ENCODE peak calls at places on chromosome 7, in four cellular contexts. One of them, this sample, is unnamed.

GRCh38 chr7:100837099-100837836 is 9.9 kb upstream of the EPHB4 start:
- DNase-seq in adipocyte: peak
- DNase-seq in naive thymus-derived CD4-positive, alpha-beta T cell: peak
- DNase-seq in small intestine: peak
- DNase-seq in this sample: no peak

GRCh38 chr7:80896856-80897598 is 21.8 kb downstream of the SEMA3C start:
- DNase-seq in naive thymus-derived CD4-positive, alpha-beta T cell: no peak
- DNase-seq in small intestine: no peak
- DNase-seq in adipocyte: no peak
- DNase-seq in this sample: no peak

GRCh38 chr7:94997547-94997946 is 90.2 kb downstream of the PPP1R9A start:
- DNase-seq in small intestine: no peak
- DNase-seq in adipocyte: no peak
- DNase-seq in naive thymus-derived CD4-positive, alpha-beta T cell: no peak
- DNase-seq in this sample: no peak

GRCh38 chr7:40824461-40824860 is 689.7 kb downstream of the SUGCT start:
- DNase-seq in naive thymus-derived CD4-positive, alpha-beta T cell: no peak
- DNase-seq in adipocyte: no peak
- DNase-seq in small intestine: no peak
- DNase-seq in this sample: no peak

GRCh38 chr7:94222516-94222915 is 172.2 kb upstream of the COL1A2 start:
- DNase-seq in small intestine: no peak
- DNase-seq in naive thymus-derived CD4-positive, alpha-beta T cell: no peak
- DNase-seq in adipocyte: peak
- DNase-seq in this sample: no peak

GRCh38 chr7:111098011-111098925 is 7.3 kb downstream of the LRRN3 start:
- DNase-seq in small intestine: peak
- DNase-seq in adipocyte: peak
- DNase-seq in naive thymus-derived CD4-positive, alpha-beta T cell: peak
- DNase-seq in this sample: peak

GRCh38 chr7:98836811-98837631 is 32.8 kb downstream of the TMEM130 start:
- DNase-seq in small intestine: peak
- DNase-seq in naive thymus-derived CD4-positive, alpha-beta T cell: no peak
- DNase-seq in adipocyte: peak
- DNase-seq in this sample: no peak

GRCh38 chr7:37683263-37684120 is at the start of gene GPR141:
- DNase-seq in adipocyte: no peak
- DNase-seq in naive thymus-derived CD4-positive, alpha-beta T cell: no peak
- DNase-seq in small intestine: no peak
- DNase-seq in this sample: no peak

GRCh38 chr7:35752727-35753126 is 48.1 kb upstream of the SEPTIN7 start:
- DNase-seq in adipocyte: no peak
- DNase-seq in small intestine: no peak
- DNase-seq in naive thymus-derived CD4-positive, alpha-beta T cell: no peak
- DNase-seq in this sample: no peak

GRCh38 chr7:36110584-36110983 is 42.5 kb upstream of the EEPD1 start:
- DNase-seq in small intestine: no peak
- DNase-seq in adipocyte: no peak
- DNase-seq in naive thymus-derived CD4-positive, alpha-beta T cell: no peak
- DNase-seq in this sample: peak

GRCh38 chr7:51223505-51223904 is 93.1 kb downstream of the COBL start:
- DNase-seq in small intestine: no peak
- DNase-seq in naive thymus-derived CD4-positive, alpha-beta T cell: no peak
- DNase-seq in adipocyte: no peak
- DNase-seq in this sample: no peak

GRCh38 chr7:114818501-114818900 is 103.4 kb upstream of the MDFIC start:
- DNase-seq in adipocyte: no peak
- DNase-seq in naive thymus-derived CD4-positive, alpha-beta T cell: no peak
- DNase-seq in small intestine: no peak
- DNase-seq in this sample: no peak

GRCh38 chr7:50782376-50783208 is at the start of gene GRB10:
- DNase-seq in small intestine: no peak
- DNase-seq in naive thymus-derived CD4-positive, alpha-beta T cell: no peak
- DNase-seq in adipocyte: peak
- DNase-seq in this sample: no peak

GRCh38 chr7:139748373-139748765 is 29.4 kb downstream of the HIPK2 start:
- DNase-seq in adipocyte: no peak
- DNase-seq in naive thymus-derived CD4-positive, alpha-beta T cell: no peak
- DNase-seq in small intestine: no peak
- DNase-seq in this sample: no peak

GRCh38 chr7:37225255-37226012 is 223.2 kb downstream of the ELMO1 start:
- DNase-seq in naive thymus-derived CD4-positive, alpha-beta T cell: no peak
- DNase-seq in adipocyte: no peak
- DNase-seq in small intestine: no peak
- DNase-seq in this sample: no peak

GRCh38 chr7:69890081-69890369 is 291.8 kb downstream of the AUTS2 start:
- DNase-seq in naive thymus-derived CD4-positive, alpha-beta T cell: no peak
- DNase-seq in adipocyte: no peak
- DNase-seq in small intestine: no peak
- DNase-seq in this sample: no peak

GRCh38 chr7:77247206-77247850 is 47.7 kb upstream of the FGL2 start:
- DNase-seq in adipocyte: peak
- DNase-seq in small intestine: peak
- DNase-seq in naive thymus-derived CD4-positive, alpha-beta T cell: peak
- DNase-seq in this sample: peak

GRCh38 chr7:107233174-107233573 is 64.4 kb downstream of the HBP1 start:
- DNase-seq in small intestine: no peak
- DNase-seq in adipocyte: no peak
- DNase-seq in naive thymus-derived CD4-positive, alpha-beta T cell: no peak
- DNase-seq in this sample: no peak

GRCh38 chr7:2032030-2032875 is 200.5 kb downstream of the MAD1L1 start:
- DNase-seq in adipocyte: peak
- DNase-seq in naive thymus-derived CD4-positive, alpha-beta T cell: peak
- DNase-seq in small intestine: no peak
- DNase-seq in this sample: no peak

GRCh38 chr7:108026647-108027046 is 23.7 kb upstream of the LAMB1 start:
- DNase-seq in small intestine: no peak
- DNase-seq in naive thymus-derived CD4-positive, alpha-beta T cell: no peak
- DNase-seq in adipocyte: peak
- DNase-seq in this sample: no peak

GRCh38 chr7:121288894-121289293 is 39.9 kb upstream of the WNT16 start:
- DNase-seq in naive thymus-derived CD4-positive, alpha-beta T cell: no peak
- DNase-seq in small intestine: no peak
- DNase-seq in adipocyte: peak
- DNase-seq in this sample: no peak

GRCh38 chr7:53656881-53657280 is 621.4 kb downstream of the POM121L12 start:
- DNase-seq in adipocyte: no peak
- DNase-seq in naive thymus-derived CD4-positive, alpha-beta T cell: no peak
- DNase-seq in small intestine: no peak
- DNase-seq in this sample: no peak

GRCh38 chr7:128934361-128935352 is 3.1 kb upstream of the IRF5 start:
- DNase-seq in naive thymus-derived CD4-positive, alpha-beta T cell: no peak
- DNase-seq in adipocyte: no peak
- DNase-seq in small intestine: no peak
- DNase-seq in this sample: no peak

GRCh38 chr7:107659666-107660065 is 962 bp upstream of the SLC26A4 start:
- DNase-seq in naive thymus-derived CD4-positive, alpha-beta T cell: no peak
- DNase-seq in adipocyte: peak
- DNase-seq in small intestine: no peak
- DNase-seq in this sample: no peak

GRCh38 chr7:119175916-119176627 is 951.6 kb downstream of the ANKRD7 start:
- DNase-seq in naive thymus-derived CD4-positive, alpha-beta T cell: no peak
- DNase-seq in small intestine: peak
- DNase-seq in adipocyte: peak
- DNase-seq in this sample: peak

GRCh38 chr7:101633516-101633915 is 4.4 kb upstream of the MYL10 start:
- DNase-seq in small intestine: no peak
- DNase-seq in naive thymus-derived CD4-positive, alpha-beta T cell: no peak
- DNase-seq in adipocyte: no peak
- DNase-seq in this sample: no peak

GRCh38 chr7:116800594-116800993 is 61.8 kb upstream of the CAPZA2 start:
- DNase-seq in adipocyte: no peak
- DNase-seq in naive thymus-derived CD4-positive, alpha-beta T cell: no peak
- DNase-seq in small intestine: no peak
- DNase-seq in this sample: no peak

GRCh38 chr7:42689626-42690025 is 222.2 kb downstream of the C7orf25 start:
- DNase-seq in naive thymus-derived CD4-positive, alpha-beta T cell: no peak
- DNase-seq in small intestine: no peak
- DNase-seq in adipocyte: no peak
- DNase-seq in this sample: no peak

DNA sequence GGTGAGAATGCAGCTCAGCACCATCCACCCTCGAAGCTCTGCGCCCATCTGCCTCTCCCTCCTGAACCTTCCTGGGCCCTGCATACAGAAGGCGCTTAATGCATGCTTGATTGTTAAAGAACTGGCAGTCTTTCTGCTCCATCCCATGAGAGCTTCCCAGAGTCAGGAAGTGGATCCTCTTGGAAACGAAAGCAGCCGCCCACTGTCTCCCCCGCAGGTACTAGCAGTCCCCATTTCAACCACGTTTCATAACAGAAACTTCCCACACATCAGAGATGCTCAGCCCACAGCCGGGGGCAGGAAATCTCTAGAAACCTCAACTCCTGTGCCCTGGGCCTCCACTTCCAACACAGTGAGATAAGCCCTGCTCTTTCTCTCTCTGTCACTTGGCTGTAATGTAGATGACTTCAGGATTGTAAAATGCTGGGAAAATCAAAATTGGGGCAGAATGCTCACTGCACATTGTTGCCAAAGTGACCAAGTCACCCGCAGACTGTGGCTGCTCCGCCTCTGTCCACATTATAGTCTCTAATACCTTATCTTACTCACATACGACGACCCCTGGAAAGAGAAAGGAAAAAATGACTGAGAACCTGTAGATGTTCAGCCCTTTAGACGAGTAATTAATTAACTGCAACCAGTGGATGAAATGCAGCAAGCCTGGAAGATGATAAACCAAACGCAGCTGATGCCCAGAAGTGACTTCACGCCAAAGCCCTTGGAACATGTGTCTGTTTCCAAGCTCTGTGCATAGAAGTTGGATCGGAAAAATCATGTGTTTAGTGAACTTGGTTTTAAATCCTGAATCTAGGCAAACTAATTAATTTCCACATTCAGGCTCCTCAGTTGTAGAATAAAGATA is 28.5 kb downstream of the GSDME start:
- DNase-seq in adipocyte: no peak
- DNase-seq in small intestine: no peak
- DNase-seq in naive thymus-derived CD4-positive, alpha-beta T cell: no peak
- DNase-seq in this sample: no peak
- H3K4me3 ChIP-seq in adipocyte: no peak
- H3K4me3 ChIP-seq in small intestine: no peak
- H3K4me3 ChIP-seq in naive thymus-derived CD4-positive, alpha-beta T cell: no peak
- H3K4me3 ChIP-seq in this sample: no peak

DNA sequence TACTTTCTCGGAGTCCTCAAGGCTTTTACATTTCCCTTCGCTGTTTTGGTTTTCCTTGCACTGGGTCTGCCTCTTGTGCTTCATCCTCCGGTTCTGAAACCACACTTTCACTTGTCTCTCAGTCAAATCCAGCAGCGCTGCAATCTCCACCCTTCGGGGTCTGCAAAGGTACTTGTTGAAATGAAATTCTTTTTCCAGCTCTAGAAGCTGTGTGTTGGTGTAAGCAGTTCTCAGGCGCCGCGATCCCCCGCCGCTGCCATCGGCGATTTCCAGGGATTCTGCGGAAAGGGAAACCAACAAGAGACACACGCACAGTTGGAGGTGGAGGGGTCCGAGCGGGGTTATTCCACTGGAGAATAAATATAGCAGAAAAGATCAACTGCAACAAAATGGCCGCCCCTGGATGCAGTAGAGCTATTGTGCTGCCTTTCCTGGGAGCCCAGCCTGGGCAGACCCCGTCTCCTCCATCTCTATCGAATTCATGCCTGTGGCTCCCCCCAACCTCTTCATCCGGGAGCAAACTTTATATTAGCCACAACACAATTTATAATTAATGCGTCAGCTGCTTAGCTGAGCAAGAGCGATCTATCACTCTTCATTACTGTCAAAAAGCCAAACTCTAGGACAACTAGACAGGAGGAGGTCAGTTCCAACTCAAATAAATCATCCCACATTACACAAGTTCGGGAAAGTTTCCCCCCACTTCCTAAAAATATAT is 1.1 kb downstream of the HOXA2 start:
- DNase-seq in small intestine: no peak
- DNase-seq in adipocyte: no peak
- DNase-seq in naive thymus-derived CD4-positive, alpha-beta T cell: no peak
- DNase-seq in this sample: no peak
- H3K4me3 ChIP-seq in small intestine: no peak
- H3K4me3 ChIP-seq in adipocyte: peak
- H3K4me3 ChIP-seq in naive thymus-derived CD4-positive, alpha-beta T cell: no peak
- H3K4me3 ChIP-seq in this sample: no peak

DNA sequence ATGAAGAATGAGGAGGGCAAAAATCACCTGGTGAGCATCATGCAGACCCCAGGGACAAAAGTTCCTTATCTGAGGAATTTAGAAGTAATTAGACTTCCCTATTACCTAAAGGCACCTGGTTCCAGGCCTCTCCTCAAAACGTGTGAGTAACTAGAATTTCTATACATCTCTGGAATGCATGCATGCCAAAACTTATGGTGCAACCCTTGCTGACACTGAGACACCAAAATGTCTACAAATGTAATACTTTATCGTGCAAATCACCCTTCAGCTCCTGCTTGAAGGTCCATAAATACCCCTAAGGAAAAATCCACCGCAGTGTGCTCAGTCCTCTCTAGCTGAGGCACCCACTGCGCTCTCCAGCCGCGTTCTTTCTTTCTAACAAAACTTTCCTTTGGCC is 84.2 kb downstream of the PAXIP1 start:
- DNase-seq in small intestine: no peak
- DNase-seq in adipocyte: no peak
- DNase-seq in naive thymus-derived CD4-positive, alpha-beta T cell: no peak
- DNase-seq in this sample: no peak
- H3K4me3 ChIP-seq in small intestine: no peak
- H3K4me3 ChIP-seq in adipocyte: no peak
- H3K4me3 ChIP-seq in naive thymus-derived CD4-positive, alpha-beta T cell: no peak
- H3K4me3 ChIP-seq in this sample: no peak

DNA sequence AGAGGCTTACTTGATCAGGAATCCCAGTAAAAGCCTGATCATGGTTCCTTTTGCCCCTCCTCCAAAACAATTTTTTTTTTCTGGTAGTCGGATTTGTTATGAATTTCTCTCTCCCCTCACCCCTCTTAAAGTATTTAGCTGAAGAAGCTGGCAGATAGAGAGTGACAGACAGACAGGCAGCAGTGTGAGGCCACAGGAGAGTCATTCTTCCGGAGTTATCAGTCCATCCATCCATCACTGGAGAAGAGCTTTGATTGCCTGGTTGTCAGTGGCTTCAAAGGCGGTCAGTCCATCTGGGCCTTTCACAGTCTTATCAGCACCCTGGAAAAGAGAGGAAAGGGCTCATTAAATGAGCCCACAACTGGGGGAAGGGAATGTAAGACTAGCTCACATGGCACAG is 47.5 kb downstream of the MTPN start:
- DNase-seq in adipocyte: no peak
- DNase-seq in small intestine: no peak
- DNase-seq in naive thymus-derived CD4-positive, alpha-beta T cell: no peak
- DNase-seq in this sample: no peak
- H3K4me3 ChIP-seq in adipocyte: no peak
- H3K4me3 ChIP-seq in small intestine: no peak
- H3K4me3 ChIP-seq in naive thymus-derived CD4-positive, alpha-beta T cell: no peak
- H3K4me3 ChIP-seq in this sample: no peak

GRCh38 chr7:18552311-18552916 is 56.9 kb downstream of the HDAC9 start:
- DNase-seq in adipocyte: peak
- DNase-seq in small intestine: no peak
- DNase-seq in naive thymus-derived CD4-positive, alpha-beta T cell: no peak
- DNase-seq in this sample: no peak
- H3K4me3 ChIP-seq in adipocyte: no peak
- H3K4me3 ChIP-seq in small intestine: no peak
- H3K4me3 ChIP-seq in naive thymus-derived CD4-positive, alpha-beta T cell: no peak
- H3K4me3 ChIP-seq in this sample: peak

GRCh38 chr7:8433477-8434289 is at the start of gene NXPH1:
- DNase-seq in naive thymus-derived CD4-positive, alpha-beta T cell: no peak
- DNase-seq in small intestine: no peak
- DNase-seq in adipocyte: no peak
- DNase-seq in this sample: no peak
- H3K4me3 ChIP-seq in naive thymus-derived CD4-positive, alpha-beta T cell: no peak
- H3K4me3 ChIP-seq in small intestine: no peak
- H3K4me3 ChIP-seq in adipocyte: no peak
- H3K4me3 ChIP-seq in this sample: no peak